ENCODE peak calls at places on chromosomes 12 and 14, in nine cellular contexts. M, W, A, E, F, K, N, U and G are unnamed samples.

GRCh38 chr12:82176761-82177490 is 181.3 kb downstream of the CCDC59 start:
- DNase-seq in F (peak), N (no peak), W (no peak), K (no peak), U (no peak), E (no peak), A (no peak), M (no peak), G (no peak)

GRCh38 chr14:50964683-50965390 is 20.6 kb upstream of the PYGL start:
- DNase-seq in E (peak), K (no peak), M (no peak), A (peak), F (peak), U (no peak), N (peak), W (no peak), G (peak)

GRCh38 chr12:111174283-111175108 is 194.4 kb downstream of the PHETA1 start:
- DNase-seq in A (no peak), U (no peak), E (peak), F (no peak), K (no peak), M (peak), N (no peak), W (no peak), G (no peak)

GRCh38 chr12:119699199-119699765 is 31.3 kb downstream of the PRKAB1 start:
- DNase-seq in F (no peak), A (no peak), U (no peak), W (no peak), K (no peak), N (no peak), M (no peak), E (no peak), G (no peak)

GRCh38 chr12:32535260-32535999 is 136.1 kb downstream of the FGD4 start:
- DNase-seq in W (peak), E (peak), U (peak), K (peak), A (no peak), F (peak), M (no peak), N (peak), G (peak)

GRCh38 chr14:35406811-35407630 is 2.5 kb upstream of the NFKBIA start:
- DNase-seq in M (no peak), A (no peak), K (no peak), U (no peak), E (peak), W (no peak), N (no peak), F (peak), G (no peak)

GRCh38 chr12:34107016-34107415 is 84.7 kb downstream of the ALG10 start:
- DNase-seq in U (no peak), W (no peak), K (no peak), N (no peak), M (no peak), F (no peak), E (no peak), A (no peak), G (no peak)

GRCh38 chr14:37237735-37238200 is 40.0 kb downstream of the MIPOL1 start:
- DNase-seq in E (no peak), W (no peak), U (no peak), K (no peak), F (no peak), M (no peak), A (no peak), N (no peak), G (no peak)

GRCh38 chr14:87492556-87492955 is 500.4 kb downstream of the GALC start:
- DNase-seq in U (no peak), N (no peak), E (no peak), F (no peak), W (no peak), A (no peak), K (no peak), M (no peak), G (no peak)

GRCh38 chr12:66354291-66354690 is 52.0 kb downstream of the HELB start:
- DNase-seq in U (no peak), F (peak), K (no peak), N (no peak), M (no peak), W (no peak), E (no peak), A (no peak), G (no peak)

GRCh38 chr14:68518910-68519686 is 273.8 kb downstream of the ZFP36L1 start:
- DNase-seq in N (no peak), W (no peak), U (peak), A (no peak), E (no peak), M (no peak), F (no peak), K (peak), G (no peak)

GRCh38 chr14:55580401-55581010 is 499 bp downstream of the KTN1 start:
- DNase-seq in M (peak), U (peak), E (peak), F (no peak), N (no peak), W (peak), K (peak), A (no peak), G (no peak)

GRCh38 chr12:65327207-65328076 is 49.0 kb downstream of the MSRB3 start:
- DNase-seq in N (no peak), A (no peak), U (no peak), F (peak), M (no peak), E (no peak), W (no peak), K (no peak), G (no peak)

GRCh38 chr12:19842116-19842515 is 402.8 kb downstream of the AEBP2 start:
- DNase-seq in K (no peak), U (no peak), F (no peak), A (no peak), W (no peak), N (no peak), E (no peak), M (no peak), G (no peak)

GRCh38 chr12:76020731-76021672 is 10.6 kb downstream of the PHLDA1 start:
- DNase-seq in N (no peak), A (peak), U (no peak), K (no peak), F (peak), M (peak), W (no peak), E (peak), G (no peak)

GRCh38 chr12:4910502-4911315 is 1.0 kb downstream of the KCNA1 start:
- DNase-seq in W (no peak), A (no peak), U (no peak), M (peak), K (no peak), N (no peak), E (no peak), F (no peak), G (no peak)

GRCh38 chr12:105523164-105524057 is 192.9 kb downstream of the C12orf75 start:
- DNase-seq in A (no peak), F (peak), N (peak), W (no peak), K (peak), U (peak), M (no peak), E (no peak), G (peak)

GRCh38 chr12:118778077-118778476 is 203.3 kb upstream of the SRRM4 start:
- DNase-seq in N (no peak), A (no peak), M (no peak), F (no peak), U (no peak), K (no peak), E (no peak), W (no peak), G (no peak)

GRCh38 chr12:1533602-1534304 is 60.6 kb downstream of the FBXL14 start:
- DNase-seq in U (no peak), K (no peak), A (peak), E (no peak), W (no peak), M (peak), F (peak), N (no peak), G (no peak)

GRCh38 chr14:71300474-71301359 is 393.5 kb downstream of the PCNX1 start:
- DNase-seq in K (no peak), W (no peak), F (no peak), N (no peak), E (no peak), U (no peak), M (no peak), A (no peak), G (no peak)

GRCh38 chr14:61701946-61702345 is 6.6 kb downstream of the HIF1A start:
- DNase-seq in F (peak), A (no peak), U (no peak), M (no peak), K (no peak), W (no peak), N (no peak), E (no peak), G (no peak)

GRCh38 chr14:76755610-76756390 is 5.5 kb upstream of the VASH1 start:
- DNase-seq in M (peak), W (no peak), N (no peak), A (no peak), U (no peak), E (no peak), F (no peak), K (peak), G (no peak)

GRCh38 chr14:61498811-61499210 is 177.4 kb downstream of the PRKCH start:
- DNase-seq in U (no peak), K (no peak), A (no peak), F (no peak), N (no peak), M (no peak), W (no peak), E (no peak), G (no peak)

GRCh38 chr14:97061198-97061597 is 264.0 kb downstream of the VRK1 start:
- DNase-seq in M (no peak), N (no peak), K (no peak), E (no peak), A (no peak), U (peak), W (no peak), F (no peak), G (no peak)

GRCh38 chr14:104357689-104358527 is 219.5 kb downstream of the KIF26A start:
- DNase-seq in K (no peak), F (no peak), M (no peak), U (no peak), A (peak), E (no peak), N (no peak), W (no peak), G (peak)

GRCh38 chr14:94691658-94692029 is 78.3 kb downstream of the GSC start:
- DNase-seq in E (no peak), F (no peak), W (no peak), M (no peak), K (no peak), U (no peak), N (no peak), A (no peak), G (no peak)

GRCh38 chr12:51626115-51626514 is 35.1 kb downstream of the SCN8A start:
- DNase-seq in U (no peak), F (no peak), E (no peak), W (no peak), M (no peak), A (no peak), K (no peak), N (no peak), G (no peak)

GRCh38 chr14:69964841-69965240 is 85.6 kb downstream of the SMOC1 start:
- DNase-seq in U (no peak), E (no peak), F (no peak), W (no peak), A (no peak), K (no peak), M (no peak), N (no peak), G (no peak)

GRCh38 chr12:42309996-42310395 is 15.9 kb downstream of the ZCRB1 start:
- DNase-seq in F (no peak), A (no peak), M (no peak), K (no peak), N (no peak), E (no peak), U (no peak), W (no peak), G (no peak)

GRCh38 chr14:55899531-55899930 is 218.7 kb upstream of the PELI2 start:
- DNase-seq in F (peak), E (no peak), M (no peak), W (no peak), K (no peak), A (no peak), N (no peak), U (no peak), G (no peak)

GRCh38 chr14:98633380-98633779 is 638.6 kb downstream of the BCL11B start:
- DNase-seq in K (no peak), N (no peak), E (no peak), F (peak), A (no peak), W (no peak), U (no peak), M (no peak), G (no peak)

GRCh38 chr12:51593539-51593938 is 2.5 kb downstream of the SCN8A start:
- DNase-seq in K (no peak), N (no peak), W (peak), A (no peak), U (no peak), M (no peak), E (no peak), F (peak), G (no peak)

GRCh38 chr14:104335176-104335575 is 196.8 kb downstream of the KIF26A start:
- DNase-seq in U (no peak), W (no peak), N (no peak), F (no peak), K (no peak), A (peak), M (no peak), E (no peak), G (no peak)

GRCh38 chr12:79012616-79013015 is 148.0 kb downstream of the SYT1 start:
- DNase-seq in K (no peak), A (no peak), E (no peak), W (no peak), F (no peak), M (no peak), U (no peak), N (no peak), G (no peak)

GRCh38 chr12:124464830-124465229 is 102.6 kb downstream of the NCOR2 start:
- DNase-seq in F (no peak), A (no peak), U (no peak), W (no peak), K (no peak), M (no peak), N (no peak), E (no peak), G (no peak)

GRCh38 chr14:91291786-91292405 is 47.4 kb upstream of the GPR68 start:
- DNase-seq in E (no peak), U (no peak), W (no peak), N (no peak), F (no peak), K (no peak), M (no peak), A (no peak), G (no peak)

GRCh38 chr14:58072288-58073071 is 79.5 kb downstream of the ARMH4 start:
- DNase-seq in W (peak), A (no peak), F (peak), E (peak), N (no peak), U (no peak), M (peak), K (peak), G (no peak)

GRCh38 chr14:104981699-104982541 is 3.7 kb upstream of the CLBA1 start:
- DNase-seq in F (no peak), M (no peak), A (peak), N (no peak), K (no peak), W (no peak), E (no peak), U (no peak), G (no peak)

GRCh38 chr14:36845346-36846042 is 183.8 kb downstream of the PAX9 start:
- DNase-seq in U (no peak), E (no peak), F (no peak), W (no peak), M (no peak), K (no peak), A (no peak), N (no peak), G (no peak)

GRCh38 chr12:13959131-13959734 is 22.2 kb downstream of the GRIN2B start:
- DNase-seq in M (no peak), F (no peak), U (peak), A (no peak), E (peak), W (no peak), K (peak), N (no peak), G (no peak)

GRCh38 chr12:13964666-13965065 is 16.7 kb downstream of the GRIN2B start:
- DNase-seq in F (no peak), W (no peak), K (no peak), M (no peak), A (no peak), U (no peak), E (no peak), N (no peak), G (no peak)

GRCh38 chr12:13957576-13957975 is 23.8 kb downstream of the GRIN2B start:
- DNase-seq in N (no peak), E (no peak), F (no peak), K (no peak), A (no peak), W (no peak), U (no peak), M (no peak), G (no peak)

GRCh38 chr12:13961983-13962382 is 19.4 kb downstream of the GRIN2B start:
- DNase-seq in M (no peak), A (no peak), W (no peak), F (no peak), U (no peak), N (no peak), E (no peak), K (no peak), G (no peak)

GRCh38 chr12:13962699-13963098 is 18.7 kb downstream of the GRIN2B start:
- DNase-seq in M (no peak), W (no peak), F (no peak), E (peak), A (no peak), K (no peak), N (no peak), U (no peak), G (no peak)
- TF ChIP-seq CTCF in M (no peak), W (no peak), F (peak), E (peak), A (no peak), K (no peak), N (no peak), U (no peak), G (no peak)

GRCh38 chr12:96766232-96766631 is 140.8 kb upstream of the NEDD1 start:
- DNase-seq in N (no peak), A (no peak), W (no peak), E (peak), U (no peak), M (no peak), K (no peak), F (no peak), G (no peak)
- TF ChIP-seq CTCF in N (no peak), A (peak), W (no peak), E (no peak), U (no peak), M (no peak), K (no peak), F (peak), G (no peak)

DNA sequence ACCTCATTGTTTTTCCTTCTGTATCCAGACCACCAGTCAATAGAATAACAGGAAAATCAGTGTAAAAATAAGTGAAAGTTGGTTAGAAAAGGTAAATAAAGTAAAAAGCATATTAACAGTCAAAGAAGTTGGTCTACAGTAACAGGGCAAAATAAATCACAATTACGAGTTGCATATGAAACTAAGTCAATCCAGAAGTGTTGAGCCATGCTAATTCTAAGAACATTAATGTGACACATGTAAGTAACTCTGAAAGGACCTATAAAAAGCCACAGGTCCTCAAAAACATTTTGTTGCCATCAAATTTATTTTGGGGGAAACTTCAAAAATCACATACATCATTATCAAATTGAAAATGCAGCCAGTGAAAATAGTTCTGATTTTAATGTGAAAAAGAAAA is 56.4 kb downstream of the LRP6 start:
- DNase-seq in U (no peak), W (no peak), F (no peak), A (no peak), K (no peak), M (no peak), E (no peak), N (no peak), G (no peak)
- TF ChIP-seq CTCF in U (no peak), W (no peak), F (no peak), A (no peak), K (no peak), M (no peak), E (no peak), N (no peak), G (no peak)

GRCh38 chr12:116919247-116919671 is 8.5 kb downstream of the FBXW8 start:
- DNase-seq in F (no peak), U (no peak), A (no peak), M (no peak), W (no peak), N (no peak), E (no peak), K (no peak), G (no peak)

GRCh38 chr12:116918464-116918863 is 7.7 kb downstream of the FBXW8 start:
- DNase-seq in A (no peak), K (no peak), E (no peak), W (no peak), N (no peak), U (no peak), M (no peak), F (no peak), G (no peak)

GRCh38 chr12:116916122-116916521 is 5.4 kb downstream of the FBXW8 start:
- DNase-seq in A (no peak), N (no peak), W (no peak), K (no peak), M (no peak), F (peak), U (no peak), E (no peak), G (no peak)

GRCh38 chr12:116915326-116915725 is 4.6 kb downstream of the FBXW8 start:
- DNase-seq in M (no peak), N (no peak), K (no peak), U (no peak), W (no peak), A (no peak), F (no peak), E (no peak), G (no peak)

GRCh38 chr12:116916714-116917114 is 6.0 kb downstream of the FBXW8 start:
- DNase-seq in W (no peak), M (peak), U (no peak), A (no peak), E (peak), K (peak), F (peak), N (no peak), G (no peak)
- TF ChIP-seq CTCF in W (no peak), M (no peak), U (peak), A (peak), E (peak), K (no peak), F (peak), N (no peak), G (no peak)

DNA sequence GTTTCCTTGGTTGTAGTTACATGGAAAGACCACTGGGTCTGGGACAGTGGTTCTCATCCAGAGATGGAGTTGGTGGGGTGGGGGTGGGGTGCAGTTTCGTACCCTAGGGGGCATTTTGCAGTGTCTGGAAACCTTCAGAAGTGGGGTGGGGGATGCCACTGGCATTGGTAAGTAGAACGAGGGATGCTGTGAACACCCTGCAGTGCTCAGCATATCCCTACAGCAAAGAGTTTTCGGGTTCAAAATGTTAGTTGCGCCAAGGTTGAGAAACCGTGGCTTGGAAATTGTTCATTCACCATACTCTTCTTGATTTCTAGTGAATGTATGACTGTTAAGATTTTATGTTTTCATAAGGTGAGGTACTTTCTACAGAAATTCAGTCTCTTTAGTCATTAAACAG is 28.7 kb downstream of the TRAF3 start:
- DNase-seq in F (no peak), U (no peak), W (no peak), M (no peak), E (no peak), K (no peak), N (no peak), A (no peak), G (no peak)
- TF ChIP-seq CTCF in F (peak), U (no peak), W (peak), M (no peak), E (no peak), K (no peak), N (no peak), A (peak), G (no peak)

GRCh38 chr12:64077922-64078321 is 144.2 kb downstream of the KICS2 start:
- DNase-seq in A (no peak), F (no peak), K (no peak), E (peak), W (no peak), U (no peak), N (no peak), M (no peak), G (no peak)
- TF ChIP-seq CTCF in A (peak), F (peak), K (no peak), E (peak), W (peak), U (peak), N (no peak), M (no peak), G (no peak)